ENCODE peak calls at places on chromosome 12, in four cellular contexts. One of them, this sample, is unnamed.

GRCh38 chr12:3236345-3237153 is 159.4 kb downstream of the TSPAN9 start:
- DNase-seq in heart left ventricle: peak; percentile 65
- DNase-seq in coronary artery: no peak
- DNase-seq in right lobe of liver: no peak
- DNase-seq in this sample: no peak

GRCh38 chr12:50505945-50506344 is 1.2 kb downstream of the DIP2B start:
- DNase-seq in heart left ventricle: peak; percentile 27
- DNase-seq in coronary artery: no peak
- DNase-seq in right lobe of liver: peak; percentile 54
- DNase-seq in this sample: peak; percentile 65

GRCh38 chr12:132496270-132496669 is 6.3 kb downstream of the FBRSL1 start:
- DNase-seq in heart left ventricle: no peak
- DNase-seq in coronary artery: no peak
- DNase-seq in right lobe of liver: no peak
- DNase-seq in this sample: no peak

GRCh38 chr12:105674871-105675699 is 344.6 kb downstream of the C12orf75 start:
- DNase-seq in heart left ventricle: no peak
- DNase-seq in coronary artery: no peak
- DNase-seq in right lobe of liver: no peak
- DNase-seq in this sample: no peak

GRCh38 chr12:12803186-12803585 is 10.0 kb upstream of the DDX47 start:
- DNase-seq in heart left ventricle: peak; percentile 56
- DNase-seq in coronary artery: no peak
- DNase-seq in right lobe of liver: no peak
- DNase-seq in this sample: peak; percentile 66

GRCh38 chr12:132549059-132549458 is 59.1 kb downstream of the FBRSL1 start:
- DNase-seq in heart left ventricle: no peak
- DNase-seq in coronary artery: no peak
- DNase-seq in right lobe of liver: no peak
- DNase-seq in this sample: no peak

GRCh38 chr12:1591029-1591428 is 3.4 kb downstream of the FBXL14 start:
- DNase-seq in heart left ventricle: no peak
- DNase-seq in coronary artery: no peak
- DNase-seq in right lobe of liver: no peak
- DNase-seq in this sample: no peak

GRCh38 chr12:22792198-22792597 is 167.2 kb downstream of the ETNK1 start:
- DNase-seq in heart left ventricle: no peak
- DNase-seq in coronary artery: no peak
- DNase-seq in right lobe of liver: no peak
- DNase-seq in this sample: no peak

GRCh38 chr12:88142610-88142991 is 494 bp downstream of the TMTC3 start:
- DNase-seq in heart left ventricle: peak; percentile 27
- DNase-seq in coronary artery: no peak
- DNase-seq in right lobe of liver: peak; percentile 47
- DNase-seq in this sample: peak; percentile 37

GRCh38 chr12:79451988-79452387 is 238.8 kb downstream of the PAWR start:
- DNase-seq in heart left ventricle: peak; percentile 20
- DNase-seq in coronary artery: peak; percentile 84
- DNase-seq in right lobe of liver: no peak
- DNase-seq in this sample: peak; percentile 92

GRCh38 chr12:92065018-92065499 is 80.6 kb downstream of the BTG1 start:
- DNase-seq in heart left ventricle: no peak
- DNase-seq in coronary artery: no peak
- DNase-seq in right lobe of liver: peak; percentile 81
- DNase-seq in this sample: no peak

GRCh38 chr12:25250744-25251730 is at the start of gene KRAS:
- DNase-seq in heart left ventricle: peak; percentile 98
- DNase-seq in coronary artery: peak; percentile 96
- DNase-seq in right lobe of liver: peak; percentile 98
- DNase-seq in this sample: peak; percentile 98

GRCh38 chr12:92442782-92443181 is 260.0 kb upstream of the PLEKHG7 start:
- DNase-seq in heart left ventricle: no peak
- DNase-seq in coronary artery: no peak
- DNase-seq in right lobe of liver: no peak
- DNase-seq in this sample: no peak

DNA sequence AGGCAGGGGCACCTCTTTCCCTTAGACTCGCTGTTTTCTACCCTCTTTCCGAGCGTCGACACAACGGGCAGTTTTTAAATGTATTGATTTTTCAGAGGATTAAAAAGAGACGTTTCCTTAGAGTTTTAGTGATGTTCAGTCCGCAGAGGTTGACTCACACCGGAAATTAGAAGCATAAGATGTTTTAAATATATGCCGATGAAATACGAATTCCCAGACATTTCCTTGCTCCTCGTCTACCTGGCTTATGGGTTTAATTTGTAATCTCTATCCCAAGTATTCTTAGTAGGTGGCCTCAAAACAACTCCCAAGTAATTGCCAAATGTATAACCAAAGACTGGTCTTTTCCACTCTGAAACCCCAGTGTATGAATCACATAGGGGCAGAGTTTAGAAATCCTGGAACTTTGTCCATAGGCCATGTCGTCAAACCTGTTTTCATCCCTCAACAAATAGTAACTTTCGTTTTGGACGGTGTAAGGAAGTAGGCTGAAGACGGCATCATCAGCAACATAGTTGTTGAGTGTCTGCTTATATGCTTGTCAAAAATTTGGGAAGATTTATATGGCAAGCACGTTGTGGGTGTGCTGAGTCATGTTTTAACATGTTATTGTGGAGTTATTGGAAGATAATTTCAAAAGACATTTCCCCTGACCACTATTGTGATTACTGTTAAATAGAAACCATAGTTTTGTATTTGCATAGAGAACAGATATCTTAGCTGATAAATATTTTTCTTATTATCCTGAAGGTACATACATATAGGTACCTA is 824 bp downstream of the TBK1 start:
- DNase-seq in heart left ventricle: no peak
- DNase-seq in coronary artery: no peak
- DNase-seq in right lobe of liver: no peak
- DNase-seq in this sample: peak; percentile 59
- H3K27ac ChIP-seq in heart left ventricle: peak overlapping the region; percentile 92
- H3K27ac ChIP-seq in coronary artery: peak overlapping the region; percentile 99
- H3K27ac ChIP-seq in right lobe of liver: peak overlapping the region; percentile 99
- H3K27ac ChIP-seq in this sample: peak overlapping the region; percentile 99

GRCh38 chr12:47361389-47362031 is 281.8 kb upstream of the AMIGO2 start:
- DNase-seq in heart left ventricle: peak; percentile 25
- DNase-seq in coronary artery: no peak
- DNase-seq in right lobe of liver: peak; percentile 54
- DNase-seq in this sample: no peak
- H3K27ac ChIP-seq in heart left ventricle: peak overlapping the region; percentile 82
- H3K27ac ChIP-seq in coronary artery: no peak overlapping the region
- H3K27ac ChIP-seq in right lobe of liver: peak overlapping the region; percentile 30
- H3K27ac ChIP-seq in this sample: peak overlapping the region; percentile 35

GRCh38 chr12:120708646-120709045 is 1.6 kb upstream of the UNC119B start:
- DNase-seq in heart left ventricle: no peak
- DNase-seq in coronary artery: no peak
- DNase-seq in right lobe of liver: no peak
- DNase-seq in this sample: no peak

GRCh38 chr12:120711411-120711810 is 1.2 kb downstream of the UNC119B start:
- DNase-seq in heart left ventricle: no peak
- DNase-seq in coronary artery: no peak
- DNase-seq in right lobe of liver: no peak
- DNase-seq in this sample: no peak

GRCh38 chr12:120712654-120713053 is 2.4 kb downstream of the UNC119B start:
- DNase-seq in heart left ventricle: no peak
- DNase-seq in coronary artery: no peak
- DNase-seq in right lobe of liver: no peak
- DNase-seq in this sample: no peak

GRCh38 chr12:120709976-120710804 is at the start of gene UNC119B:
- DNase-seq in heart left ventricle: peak; percentile 82
- DNase-seq in coronary artery: peak; percentile 77
- DNase-seq in right lobe of liver: peak; percentile 82
- DNase-seq in this sample: peak; percentile 68

GRCh38 chr12:120710805-120711296 is 593 bp downstream of the UNC119B start:
- DNase-seq in heart left ventricle: no peak
- DNase-seq in coronary artery: no peak
- DNase-seq in right lobe of liver: no peak
- DNase-seq in this sample: no peak
- H3K27ac ChIP-seq in heart left ventricle: peak overlapping the region; percentile 94
- H3K27ac ChIP-seq in coronary artery: peak overlapping the region; percentile 84
- H3K27ac ChIP-seq in right lobe of liver: peak overlapping the region; percentile 81
- H3K27ac ChIP-seq in this sample: peak overlapping the region; percentile 82

DNA sequence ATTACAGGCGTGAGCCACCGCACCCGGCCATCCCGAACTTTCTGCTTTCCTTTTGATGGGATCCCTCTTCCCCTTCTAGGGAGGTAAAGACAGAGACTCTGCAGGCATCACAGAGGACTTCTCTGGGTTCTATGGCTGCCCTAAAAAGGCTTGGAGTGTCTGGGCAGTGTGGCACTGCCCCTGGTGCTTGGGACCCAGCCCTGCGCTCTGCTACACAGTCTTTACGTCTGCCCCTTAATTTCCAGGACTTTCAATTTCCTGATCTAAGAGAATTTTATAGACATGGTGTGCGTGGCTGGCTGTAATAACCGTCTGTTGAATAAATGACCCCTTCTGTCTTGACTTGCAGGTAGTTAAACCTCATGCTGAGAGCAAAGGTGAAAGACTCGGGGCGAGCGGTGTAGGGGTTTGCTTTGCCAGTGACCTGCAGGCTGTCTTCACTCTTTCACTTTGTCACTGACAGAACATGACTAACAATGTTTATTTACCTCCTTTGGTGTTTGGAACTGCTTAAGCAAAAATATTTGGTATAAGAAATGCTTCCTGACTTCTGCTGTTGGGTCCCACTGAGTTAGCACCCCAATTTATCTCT is 110.9 kb upstream of the MAP1LC3B2 start:
- DNase-seq in heart left ventricle: no peak
- DNase-seq in coronary artery: no peak
- DNase-seq in right lobe of liver: no peak
- DNase-seq in this sample: no peak
- H3K27ac ChIP-seq in heart left ventricle: no peak overlapping the region
- H3K27ac ChIP-seq in coronary artery: no peak overlapping the region
- H3K27ac ChIP-seq in right lobe of liver: no peak overlapping the region
- H3K27ac ChIP-seq in this sample: no peak overlapping the region

DNA sequence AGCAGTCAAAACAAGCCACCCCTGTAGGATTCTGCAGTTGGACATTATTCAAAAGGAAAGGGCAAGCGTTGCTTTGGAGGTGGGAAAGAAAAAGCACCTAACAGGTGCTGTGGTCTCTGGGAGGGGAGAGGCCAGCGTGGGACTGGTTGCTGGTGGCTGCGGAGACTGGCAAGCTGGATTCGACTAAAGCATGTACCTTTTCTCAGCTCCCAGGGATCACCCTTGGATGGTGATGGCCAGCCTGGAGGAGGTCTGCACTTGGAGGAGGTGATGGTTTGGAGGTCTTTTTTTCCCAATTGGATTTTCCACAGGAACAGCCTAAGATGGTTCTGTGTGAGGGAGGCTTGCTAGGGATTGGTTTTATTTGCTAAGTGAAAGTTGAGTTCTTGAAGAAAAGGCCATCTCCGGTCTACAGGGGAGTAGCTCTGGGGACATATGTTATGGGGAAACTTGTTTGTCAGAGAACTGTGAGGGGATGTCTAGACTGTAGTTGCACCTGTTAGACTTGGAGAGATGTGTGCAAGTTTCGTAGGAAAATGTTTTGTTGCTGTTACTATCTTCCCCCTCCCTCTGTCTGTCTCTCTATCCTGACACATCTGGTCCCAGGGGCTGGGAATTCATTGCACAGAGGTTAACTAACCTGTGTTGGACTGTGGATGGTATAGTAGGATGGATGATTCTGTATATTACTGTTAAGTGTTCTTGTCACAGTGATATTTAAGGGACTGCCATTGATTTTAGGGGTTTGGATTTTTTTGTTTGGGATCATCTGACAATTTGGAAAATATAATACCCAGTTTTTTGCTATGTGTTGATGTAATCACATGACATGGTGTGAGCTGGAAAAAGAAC is 2.2 kb downstream of the DYRK2 start:
- DNase-seq in heart left ventricle: no peak
- DNase-seq in coronary artery: no peak
- DNase-seq in right lobe of liver: no peak
- DNase-seq in this sample: no peak
- H3K27ac ChIP-seq in heart left ventricle: peak overlapping the region; percentile 98
- H3K27ac ChIP-seq in coronary artery: peak overlapping the region; percentile 82
- H3K27ac ChIP-seq in right lobe of liver: no peak overlapping the region
- H3K27ac ChIP-seq in this sample: no peak overlapping the region

GRCh38 chr12:56236091-56236490 is 6.2 kb downstream of the SLC39A5 start:
- DNase-seq in heart left ventricle: no peak
- DNase-seq in coronary artery: no peak
- DNase-seq in right lobe of liver: no peak
- DNase-seq in this sample: no peak

GRCh38 chr12:56241424-56242205 is 11.8 kb downstream of the SLC39A5 start:
- DNase-seq in heart left ventricle: no peak
- DNase-seq in coronary artery: no peak
- DNase-seq in right lobe of liver: no peak
- DNase-seq in this sample: no peak

GRCh38 chr12:56234746-56235436 is 5.0 kb downstream of the SLC39A5 start:
- DNase-seq in heart left ventricle: no peak
- DNase-seq in coronary artery: no peak
- DNase-seq in right lobe of liver: no peak
- DNase-seq in this sample: no peak

GRCh38 chr12:56237552-56237951 is 7.7 kb downstream of the SLC39A5 start:
- DNase-seq in heart left ventricle: no peak
- DNase-seq in coronary artery: no peak
- DNase-seq in right lobe of liver: no peak
- DNase-seq in this sample: no peak

DNA sequence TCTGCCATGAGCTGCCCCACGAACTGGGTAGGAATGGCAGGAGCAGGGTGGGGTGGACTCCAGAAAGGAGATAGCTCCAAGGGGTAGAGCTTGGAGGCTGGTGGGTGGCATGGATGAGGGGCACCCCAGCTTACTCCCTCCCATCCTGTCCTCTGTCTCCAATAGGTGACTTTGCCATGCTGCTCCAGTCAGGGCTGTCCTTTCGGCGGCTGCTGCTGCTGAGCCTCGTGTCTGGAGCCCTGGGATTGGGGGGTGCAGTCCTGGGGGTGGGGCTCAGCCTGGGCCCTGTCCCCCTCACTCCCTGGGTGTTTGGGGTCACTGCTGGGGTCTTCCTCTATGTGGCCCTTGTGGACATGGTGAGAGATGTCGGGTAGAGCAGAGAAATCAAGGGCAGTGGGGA is 7.1 kb downstream of the SLC39A5 start:
- DNase-seq in heart left ventricle: no peak
- DNase-seq in coronary artery: no peak
- DNase-seq in right lobe of liver: no peak
- DNase-seq in this sample: no peak
- H3K27ac ChIP-seq in heart left ventricle: no peak overlapping the region
- H3K27ac ChIP-seq in coronary artery: no peak overlapping the region
- H3K27ac ChIP-seq in right lobe of liver: no peak overlapping the region
- H3K27ac ChIP-seq in this sample: no peak overlapping the region

GRCh38 chr12:82803201-82803600 is 116.5 kb downstream of the TMTC2 start:
- DNase-seq in heart left ventricle: no peak
- DNase-seq in coronary artery: no peak
- DNase-seq in right lobe of liver: no peak
- DNase-seq in this sample: no peak
- H3K27ac ChIP-seq in heart left ventricle: no peak overlapping the region
- H3K27ac ChIP-seq in coronary artery: no peak overlapping the region
- H3K27ac ChIP-seq in right lobe of liver: no peak overlapping the region
- H3K27ac ChIP-seq in this sample: no peak overlapping the region

DNA sequence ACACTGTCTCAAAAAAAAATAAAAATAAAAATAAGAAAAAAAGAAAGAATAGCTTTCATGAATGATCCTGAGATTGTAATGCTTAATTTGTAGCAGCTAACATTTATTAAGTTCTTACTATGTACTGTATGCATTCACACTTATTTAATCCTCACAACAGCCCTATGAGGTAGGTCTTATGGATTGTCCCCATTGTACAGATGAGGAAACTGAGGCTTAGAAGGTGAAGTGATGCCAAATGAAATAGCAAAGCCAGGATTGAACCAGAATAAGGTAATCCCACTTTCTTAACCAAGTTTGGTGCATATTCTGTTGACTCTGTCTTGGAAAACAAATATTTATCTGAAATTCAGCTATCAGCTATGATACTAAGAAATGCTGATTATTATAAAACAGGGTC is 2.1 kb downstream of the USP30 start:
- DNase-seq in heart left ventricle: no peak
- DNase-seq in coronary artery: no peak
- DNase-seq in right lobe of liver: no peak
- DNase-seq in this sample: no peak
- H3K27ac ChIP-seq in heart left ventricle: no peak overlapping the region
- H3K27ac ChIP-seq in coronary artery: no peak overlapping the region
- H3K27ac ChIP-seq in right lobe of liver: peak overlapping the region; percentile 92
- H3K27ac ChIP-seq in this sample: peak overlapping the region; percentile 92

This sample was measured in adrenal gland.